ENCODE peak calls at places on chromosomes 16 and 17, in four cellular contexts. K, H, N and Q are unnamed samples.
A peak's percentile ranks its signal among the peaks of the same experiment; 100 is the strongest.

GRCh38 chr17:58006563-58006923 is 503 bp downstream of the SRSF1 start:
- DNase-seq in K (no peak), H (no peak), N (peak; percentile 85), Q (no peak)

GRCh38 chr17:44350733-44351226 is 5.7 kb downstream of the GRN start:
- DNase-seq in K (no peak), H (no peak), N (peak; percentile 74), Q (no peak)

GRCh38 chr16:24141917-24142316 is 114.2 kb upstream of the CACNG3 start:
- DNase-seq in K (no peak), H (no peak), N (no peak), Q (no peak)

GRCh38 chr17:13362341-13363122 is 239.2 kb downstream of the HS3ST3A1 start:
- DNase-seq in K (peak; percentile 79), H (no peak), N (no peak), Q (no peak)

GRCh38 chr16:2981177-2981898 is 1.1 kb upstream of the PKMYT1 start:
- DNase-seq in K (no peak), H (no peak), N (peak; percentile 40), Q (no peak)

GRCh38 chr16:11534262-11534661 is 52.5 kb downstream of the LITAF start:
- DNase-seq in K (no peak), H (no peak), N (no peak), Q (peak; percentile 23)

GRCh38 chr16:16171332-16171919 is 51.9 kb downstream of the ABCC6 start:
- DNase-seq in K (no peak), H (no peak), N (no peak), Q (no peak)

GRCh38 chr17:75983501-75984181 is 4.6 kb downstream of the TEN1 start:
- DNase-seq in K (no peak), H (no peak), N (no peak), Q (no peak)

GRCh38 chr17:57045868-57046671 is 39.0 kb upstream of the AKAP1 start:
- DNase-seq in K (no peak), H (no peak), N (no peak), Q (no peak)

GRCh38 chr17:74369221-74369620 is 1.9 kb downstream of the GPR142 start:
- DNase-seq in K (no peak), H (no peak), N (peak; percentile 66), Q (no peak)

GRCh38 chr17:74544991-74545441 is 899 bp downstream of the CD300C start:
- DNase-seq in K (no peak), H (no peak), N (no peak), Q (no peak)

GRCh38 chr17:62704381-62704971 is 77.0 kb downstream of the MRC2 start:
- DNase-seq in K (no peak), H (no peak), N (peak; percentile 68), Q (no peak)

GRCh38 chr17:57682667-57683066 is 62.4 kb downstream of the CCDC182 start:
- DNase-seq in K (no peak), H (no peak), N (peak; percentile 10), Q (no peak)

GRCh38 chr17:42071810-42072209 is 21.4 kb upstream of the C17orf113 start:
- DNase-seq in K (no peak), H (no peak), N (no peak), Q (no peak)

GRCh38 chr17:28746611-28747045 is 2.8 kb downstream of the TRAF4 start:
- DNase-seq in K (peak; percentile 53), H (no peak), N (peak; percentile 92), Q (no peak)

GRCh38 chr17:32621612-32622312 is 135.0 kb downstream of the CDK5R1 start:
- DNase-seq in K (no peak), H (no peak), N (no peak), Q (no peak)

GRCh38 chr17:39667262-39668140 is 752 bp upstream of the PNMT start:
- DNase-seq in K (no peak), H (no peak), N (no peak), Q (no peak)

GRCh38 chr16:58152246-58152868 is 23.2 kb upstream of the CFAP20 start:
- DNase-seq in K (no peak), H (no peak), N (no peak), Q (no peak)

GRCh38 chr16:84090212-84090611 is 26.5 kb downstream of the MBTPS1 start:
- DNase-seq in K (no peak), H (no peak), N (no peak), Q (no peak)

GRCh38 chr17:19336938-19337711 is 25.4 kb downstream of the B9D1 start:
- DNase-seq in K (no peak), H (no peak), N (no peak), Q (no peak)

GRCh38 chr16:47787695-47788094 is 326.6 kb downstream of the PHKB start:
- DNase-seq in K (no peak), H (no peak), N (no peak), Q (no peak)

GRCh38 chr16:79316004-79316458 is 284.5 kb downstream of the MAF start:
- DNase-seq in K (no peak), H (no peak), N (no peak), Q (no peak)

GRCh38 chr16:69314534-69314933 is 3.4 kb downstream of the VPS4A start:
- DNase-seq in K (no peak), H (no peak), N (no peak), Q (no peak)

GRCh38 chr17:57256708-57257112 is 387 bp downstream of the MSI2 start:
- DNase-seq in K (no peak), H (no peak), N (peak; percentile 39), Q (no peak)

GRCh38 chr16:86251682-86252081 is 258.6 kb upstream of the FOXF1 start:
- DNase-seq in K (no peak), H (no peak), N (no peak), Q (no peak)

GRCh38 chr17:44607836-44608690 is 48.2 kb upstream of the MEIOC start:
- DNase-seq in K (peak; percentile 22), H (no peak), N (no peak), Q (no peak)

GRCh38 chr17:74453665-74454196 is 12.7 kb upstream of the CD300A start:
- DNase-seq in K (no peak), H (no peak), N (peak; percentile 93), Q (no peak)

GRCh38 chr16:69909760-69910159 is 41.4 kb upstream of the CLEC18A start:
- DNase-seq in K (no peak), H (no peak), N (no peak), Q (no peak)

GRCh38 chr17:77107506-77108433 is 33.0 kb upstream of the SEC14L1 start:
- DNase-seq in K (no peak), H (no peak), N (no peak), Q (no peak)

GRCh38 chr17:74201250-74201649 is 2.2 kb upstream of the RPL38 start:
- DNase-seq in K (no peak), H (no peak), N (peak; percentile 64), Q (no peak)

GRCh38 chr17:3003401-3004149 is 59.8 kb downstream of the OR1D5 start:
- DNase-seq in K (no peak), H (peak; percentile 51), N (peak; percentile 41), Q (no peak)

GRCh38 chr16:4537376-4538066 is 1.1 kb downstream of the CDIP1 start:
- DNase-seq in K (no peak), H (no peak), N (peak; percentile 25), Q (no peak)

GRCh38 chr16:77439106-77439505 is 4.3 kb upstream of the ADAMTS18 start:
- DNase-seq in K (no peak), H (no peak), N (no peak), Q (no peak)

GRCh38 chr17:28957277-28957991 is 6.1 kb upstream of the PHF12 start:
- DNase-seq in K (no peak), H (no peak), N (no peak), Q (no peak)

DNA sequence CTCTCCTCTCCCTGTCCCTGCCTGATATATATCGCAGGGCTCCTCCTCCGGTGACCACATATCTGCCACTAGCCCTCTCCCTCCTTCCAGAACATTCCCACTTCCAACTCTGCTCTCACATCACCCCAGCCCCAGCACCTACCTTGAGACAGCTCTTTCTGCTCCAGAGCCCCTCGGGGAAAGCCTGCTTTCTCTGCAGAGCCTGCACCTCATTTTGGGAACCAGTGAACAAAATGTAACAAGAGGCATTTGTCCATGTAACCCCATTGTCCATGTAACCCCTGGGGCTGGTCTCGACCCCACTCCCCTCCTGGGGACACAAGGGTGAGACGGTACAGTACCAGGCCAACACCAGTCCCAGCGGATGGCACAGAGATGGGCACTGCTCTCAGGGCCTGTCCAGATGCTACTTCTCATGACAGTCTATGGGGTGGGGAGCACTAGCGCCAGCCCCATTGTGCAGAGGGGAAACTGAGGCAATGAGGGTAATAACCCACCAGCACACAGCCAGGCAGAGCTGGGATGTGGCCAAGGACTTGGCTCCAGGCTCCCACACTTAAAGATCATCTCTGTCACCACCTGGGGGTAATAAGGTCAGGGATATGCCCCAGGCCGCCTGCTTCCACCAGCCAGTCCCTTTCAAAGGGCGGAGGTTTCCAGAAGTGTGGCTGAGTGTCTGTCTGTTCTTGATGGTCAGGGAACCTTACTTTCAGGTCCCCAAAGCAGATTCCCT is 42.8 kb downstream of the TBC1D16 start:
- DNase-seq in K (no peak), H (no peak), N (no peak), Q (no peak)
- H3K4me3 ChIP-seq in K (no peak overlapping the region), H (no peak overlapping the region), N (peak overlapping the region; percentile 35), Q (no peak overlapping the region)

DNA sequence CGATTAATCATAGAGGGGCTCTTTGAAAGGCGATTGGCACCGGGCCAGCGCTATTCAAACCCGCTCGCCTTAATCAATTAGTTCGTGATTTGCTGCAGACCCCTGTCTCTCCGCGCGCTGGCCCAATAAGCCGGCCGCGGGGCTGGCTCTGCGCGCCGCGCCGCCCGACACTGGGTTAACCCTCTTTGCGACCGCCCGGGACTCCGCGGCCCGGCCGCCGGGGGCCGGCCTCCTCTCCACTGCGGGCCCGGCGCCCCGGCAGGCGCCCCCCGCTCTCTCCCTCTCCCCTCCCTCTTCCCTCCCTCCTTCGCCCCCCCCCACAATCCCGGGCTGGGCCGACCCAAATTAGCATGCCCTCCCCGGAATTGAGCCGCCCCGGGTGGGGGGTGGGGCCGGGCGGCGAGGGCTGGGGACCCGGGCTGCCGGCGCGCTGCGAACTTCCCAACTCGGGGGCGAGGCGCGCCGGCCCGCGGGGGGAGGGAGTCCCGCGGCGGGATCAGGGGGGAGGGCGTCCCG is 423 bp upstream of the SALL1 start:
- DNase-seq in K (peak; percentile 60), H (no peak), N (peak; percentile 31), Q (no peak)
- H3K4me3 ChIP-seq in K (peak overlapping the region; percentile 76), H (no peak overlapping the region), N (peak overlapping the region; percentile 13), Q (peak overlapping the region; percentile 94)

GRCh38 chr17:47957591-47958490 is at the start of gene PRR15L:
- DNase-seq in K (no peak), H (no peak), N (peak; percentile 96), Q (no peak)
- H3K4me3 ChIP-seq in K (no peak within 1 kb of the TSS), H (no peak within 1 kb of the TSS), N (peak within 1 kb of the TSS; percentile 55), Q (peak within 1 kb of the TSS; percentile 44)

GRCh38 chr16:682493-683395 is 1.4 kb downstream of the JMJD8 start:
- DNase-seq in K (no peak), H (no peak), N (no peak), Q (no peak)
- H3K4me3 ChIP-seq in K (peak overlapping the region; percentile 68), H (peak overlapping the region; percentile 47), N (no peak overlapping the region), Q (peak overlapping the region; percentile 76)